ENCODE peak calls at places on chromosomes 6 and 20, in eight cellular contexts. One of them, this sample, is unnamed.

GRCh38 chr6:139597781-139598368 is 223.4 kb upstream of the CITED2 start:
- DNase-seq in breast epithelium: peak
- DNase-seq in uterus: peak
- DNase-seq in tibial nerve: peak
- DNase-seq in right lobe of liver: peak
- DNase-seq in IMR-90: peak
- DNase-seq in HepG2: peak
- DNase-seq in body of pancreas: peak
- DNase-seq in this sample: peak

GRCh38 chr20:18272451-18272850 is 15.9 kb upstream of the ZNF133 start:
- DNase-seq in breast epithelium: no peak
- DNase-seq in uterus: no peak
- DNase-seq in tibial nerve: peak
- DNase-seq in right lobe of liver: no peak
- DNase-seq in IMR-90: no peak
- DNase-seq in HepG2: peak
- DNase-seq in body of pancreas: no peak
- DNase-seq in this sample: no peak

GRCh38 chr6:134724653-134725340 is 225.1 kb downstream of the ALDH8A1 start:
- DNase-seq in breast epithelium: no peak
- DNase-seq in uterus: no peak
- DNase-seq in tibial nerve: no peak
- DNase-seq in right lobe of liver: no peak
- DNase-seq in IMR-90: peak
- DNase-seq in HepG2: no peak
- DNase-seq in body of pancreas: no peak
- DNase-seq in this sample: no peak

GRCh38 chr6:104685871-104686549 is 173.7 kb downstream of the HACE1 start:
- DNase-seq in breast epithelium: no peak
- DNase-seq in uterus: no peak
- DNase-seq in tibial nerve: no peak
- DNase-seq in right lobe of liver: no peak
- DNase-seq in IMR-90: no peak
- DNase-seq in HepG2: no peak
- DNase-seq in body of pancreas: no peak
- DNase-seq in this sample: no peak

GRCh38 chr20:23265226-23265625 is 85.4 kb upstream of the NXT1 start:
- DNase-seq in breast epithelium: no peak
- DNase-seq in uterus: no peak
- DNase-seq in tibial nerve: no peak
- DNase-seq in right lobe of liver: no peak
- DNase-seq in IMR-90: peak
- DNase-seq in HepG2: no peak
- DNase-seq in body of pancreas: no peak
- DNase-seq in this sample: peak

GRCh38 chr6:111173341-111173740 is 86.0 kb downstream of the SLC16A10 start:
- DNase-seq in breast epithelium: no peak
- DNase-seq in uterus: no peak
- DNase-seq in tibial nerve: no peak
- DNase-seq in right lobe of liver: no peak
- DNase-seq in IMR-90: no peak
- DNase-seq in HepG2: no peak
- DNase-seq in body of pancreas: no peak
- DNase-seq in this sample: no peak

GRCh38 chr6:75608955-75609533 is 7.4 kb downstream of the SENP6 start:
- DNase-seq in breast epithelium: no peak
- DNase-seq in uterus: no peak
- DNase-seq in tibial nerve: no peak
- DNase-seq in right lobe of liver: no peak
- DNase-seq in IMR-90: no peak
- DNase-seq in HepG2: no peak
- DNase-seq in body of pancreas: no peak
- DNase-seq in this sample: no peak

GRCh38 chr6:81565071-81565470 is 187.4 kb downstream of the TENT5A start:
- DNase-seq in breast epithelium: no peak
- DNase-seq in uterus: no peak
- DNase-seq in tibial nerve: no peak
- DNase-seq in right lobe of liver: no peak
- DNase-seq in IMR-90: no peak
- DNase-seq in HepG2: no peak
- DNase-seq in body of pancreas: no peak
- DNase-seq in this sample: no peak

GRCh38 chr6:27757307-27757706 is 154.9 kb downstream of the OR2B2 start:
- DNase-seq in breast epithelium: peak
- DNase-seq in uterus: peak
- DNase-seq in tibial nerve: no peak
- DNase-seq in right lobe of liver: peak
- DNase-seq in IMR-90: no peak
- DNase-seq in HepG2: no peak
- DNase-seq in body of pancreas: no peak
- DNase-seq in this sample: no peak

GRCh38 chr6:14787677-14788076 is 458.2 kb upstream of the JARID2 start:
- DNase-seq in breast epithelium: no peak
- DNase-seq in uterus: no peak
- DNase-seq in tibial nerve: no peak
- DNase-seq in right lobe of liver: no peak
- DNase-seq in IMR-90: no peak
- DNase-seq in HepG2: no peak
- DNase-seq in body of pancreas: no peak
- DNase-seq in this sample: no peak

GRCh38 chr20:53884859-53885654 is 185.3 kb downstream of the BCAS1 start:
- DNase-seq in breast epithelium: no peak
- DNase-seq in uterus: no peak
- DNase-seq in tibial nerve: no peak
- DNase-seq in right lobe of liver: no peak
- DNase-seq in IMR-90: no peak
- DNase-seq in HepG2: no peak
- DNase-seq in body of pancreas: no peak
- DNase-seq in this sample: peak

GRCh38 chr6:11538049-11538798 is 675 bp downstream of the TMEM170B start:
- DNase-seq in breast epithelium: no peak
- DNase-seq in uterus: peak
- DNase-seq in tibial nerve: no peak
- DNase-seq in right lobe of liver: peak
- DNase-seq in IMR-90: no peak
- DNase-seq in HepG2: no peak
- DNase-seq in body of pancreas: peak
- DNase-seq in this sample: peak

GRCh38 chr20:41173161-41173721 is 35.9 kb downstream of the PLCG1 start:
- DNase-seq in breast epithelium: peak
- DNase-seq in uterus: peak
- DNase-seq in tibial nerve: peak
- DNase-seq in right lobe of liver: peak
- DNase-seq in IMR-90: peak
- DNase-seq in HepG2: peak
- DNase-seq in body of pancreas: peak
- DNase-seq in this sample: peak

GRCh38 chr6:65728879-65729479 is 22.0 kb upstream of the EYS start:
- DNase-seq in breast epithelium: no peak
- DNase-seq in uterus: no peak
- DNase-seq in tibial nerve: no peak
- DNase-seq in right lobe of liver: no peak
- DNase-seq in IMR-90: no peak
- DNase-seq in HepG2: no peak
- DNase-seq in body of pancreas: no peak
- DNase-seq in this sample: no peak

GRCh38 chr20:45012682-45013302 is 46.5 kb downstream of the STK4 start:
- DNase-seq in breast epithelium: no peak
- DNase-seq in uterus: no peak
- DNase-seq in tibial nerve: no peak
- DNase-seq in right lobe of liver: no peak
- DNase-seq in IMR-90: peak
- DNase-seq in HepG2: no peak
- DNase-seq in body of pancreas: no peak
- DNase-seq in this sample: no peak

GRCh38 chr6:34817337-34817910 is 25.5 kb downstream of the BLTP3A start:
- DNase-seq in breast epithelium: no peak
- DNase-seq in uterus: no peak
- DNase-seq in tibial nerve: no peak
- DNase-seq in right lobe of liver: no peak
- DNase-seq in IMR-90: no peak
- DNase-seq in HepG2: no peak
- DNase-seq in body of pancreas: no peak
- DNase-seq in this sample: no peak

GRCh38 chr6:125598422-125598821 is 151.0 kb upstream of the HEY2 start:
- DNase-seq in breast epithelium: peak
- DNase-seq in uterus: peak
- DNase-seq in tibial nerve: peak
- DNase-seq in right lobe of liver: peak
- DNase-seq in IMR-90: peak
- DNase-seq in HepG2: no peak
- DNase-seq in body of pancreas: peak
- DNase-seq in this sample: peak

GRCh38 chr6:128208078-128208477 is 307.2 kb upstream of the THEMIS start:
- DNase-seq in breast epithelium: no peak
- DNase-seq in uterus: no peak
- DNase-seq in tibial nerve: no peak
- DNase-seq in right lobe of liver: no peak
- DNase-seq in IMR-90: peak
- DNase-seq in HepG2: peak
- DNase-seq in body of pancreas: no peak
- DNase-seq in this sample: no peak

GRCh38 chr6:23637296-23637695 is 488.7 kb upstream of the NRSN1 start:
- DNase-seq in breast epithelium: no peak
- DNase-seq in uterus: no peak
- DNase-seq in tibial nerve: no peak
- DNase-seq in right lobe of liver: no peak
- DNase-seq in IMR-90: no peak
- DNase-seq in HepG2: no peak
- DNase-seq in body of pancreas: no peak
- DNase-seq in this sample: no peak

GRCh38 chr6:100879317-100879716 is 1.8 kb downstream of the ASCC3 start:
- DNase-seq in breast epithelium: no peak
- DNase-seq in uterus: no peak
- DNase-seq in tibial nerve: no peak
- DNase-seq in right lobe of liver: no peak
- DNase-seq in IMR-90: no peak
- DNase-seq in HepG2: no peak
- DNase-seq in body of pancreas: no peak
- DNase-seq in this sample: no peak

GRCh38 chr6:100881707-100882040 is 545 bp upstream of the ASCC3 start:
- DNase-seq in breast epithelium: no peak
- DNase-seq in uterus: no peak
- DNase-seq in tibial nerve: no peak
- DNase-seq in right lobe of liver: no peak
- DNase-seq in IMR-90: peak
- DNase-seq in HepG2: no peak
- DNase-seq in body of pancreas: no peak
- DNase-seq in this sample: no peak

GRCh38 chr6:100883347-100883746 is 2.2 kb upstream of the ASCC3 start:
- DNase-seq in breast epithelium: no peak
- DNase-seq in uterus: no peak
- DNase-seq in tibial nerve: no peak
- DNase-seq in right lobe of liver: no peak
- DNase-seq in IMR-90: no peak
- DNase-seq in HepG2: no peak
- DNase-seq in body of pancreas: no peak
- DNase-seq in this sample: no peak

GRCh38 chr6:100880149-100880900 is 804 bp downstream of the ASCC3 start:
- DNase-seq in breast epithelium: no peak
- DNase-seq in uterus: no peak
- DNase-seq in tibial nerve: no peak
- DNase-seq in right lobe of liver: no peak
- DNase-seq in IMR-90: peak
- DNase-seq in HepG2: peak
- DNase-seq in body of pancreas: peak
- DNase-seq in this sample: no peak

GRCh38 chr6:100880901-100881706 is at the start of gene ASCC3:
- DNase-seq in breast epithelium: peak
- DNase-seq in uterus: peak
- DNase-seq in tibial nerve: peak
- DNase-seq in right lobe of liver: peak
- DNase-seq in IMR-90: peak
- DNase-seq in HepG2: peak
- DNase-seq in body of pancreas: peak
- DNase-seq in this sample: peak
- TF ChIP-seq POLR2A in breast epithelium: peak
- TF ChIP-seq POLR2A in uterus: peak
- TF ChIP-seq POLR2A in tibial nerve: no peak
- TF ChIP-seq POLR2A in right lobe of liver: peak
- TF ChIP-seq POLR2A in IMR-90: peak
- TF ChIP-seq POLR2A in HepG2: peak
- TF ChIP-seq POLR2A in body of pancreas: peak
- TF ChIP-seq POLR2A in this sample: no peak

GRCh38 chr20:5116875-5117274 is 2.9 kb downstream of the PCNA start:
- DNase-seq in breast epithelium: no peak
- DNase-seq in uterus: no peak
- DNase-seq in tibial nerve: no peak
- DNase-seq in right lobe of liver: no peak
- DNase-seq in IMR-90: no peak
- DNase-seq in HepG2: no peak
- DNase-seq in body of pancreas: no peak
- DNase-seq in this sample: no peak
- TF ChIP-seq POLR2A in breast epithelium: no peak
- TF ChIP-seq POLR2A in uterus: no peak
- TF ChIP-seq POLR2A in tibial nerve: no peak
- TF ChIP-seq POLR2A in right lobe of liver: no peak
- TF ChIP-seq POLR2A in IMR-90: no peak
- TF ChIP-seq POLR2A in HepG2: no peak
- TF ChIP-seq POLR2A in body of pancreas: no peak
- TF ChIP-seq POLR2A in this sample: no peak

GRCh38 chr20:21146242-21146641 is 20.4 kb downstream of the KIZ start:
- DNase-seq in breast epithelium: no peak
- DNase-seq in uterus: no peak
- DNase-seq in tibial nerve: no peak
- DNase-seq in right lobe of liver: no peak
- DNase-seq in IMR-90: no peak
- DNase-seq in HepG2: no peak
- DNase-seq in body of pancreas: no peak
- DNase-seq in this sample: no peak

GRCh38 chr20:21145424-21145823 is 19.5 kb downstream of the KIZ start:
- DNase-seq in breast epithelium: no peak
- DNase-seq in uterus: no peak
- DNase-seq in tibial nerve: no peak
- DNase-seq in right lobe of liver: no peak
- DNase-seq in IMR-90: no peak
- DNase-seq in HepG2: no peak
- DNase-seq in body of pancreas: no peak
- DNase-seq in this sample: no peak

GRCh38 chr20:21147593-21147992 is 21.7 kb downstream of the KIZ start:
- DNase-seq in breast epithelium: no peak
- DNase-seq in uterus: no peak
- DNase-seq in tibial nerve: no peak
- DNase-seq in right lobe of liver: no peak
- DNase-seq in IMR-90: peak
- DNase-seq in HepG2: no peak
- DNase-seq in body of pancreas: no peak
- DNase-seq in this sample: no peak

GRCh38 chr20:21151791-21152190 is 25.9 kb downstream of the KIZ start:
- DNase-seq in breast epithelium: no peak
- DNase-seq in uterus: no peak
- DNase-seq in tibial nerve: no peak
- DNase-seq in right lobe of liver: no peak
- DNase-seq in IMR-90: no peak
- DNase-seq in HepG2: no peak
- DNase-seq in body of pancreas: no peak
- DNase-seq in this sample: no peak

GRCh38 chr20:21149344-21149743 is 23.5 kb downstream of the KIZ start:
- DNase-seq in breast epithelium: no peak
- DNase-seq in uterus: no peak
- DNase-seq in tibial nerve: no peak
- DNase-seq in right lobe of liver: no peak
- DNase-seq in IMR-90: no peak
- DNase-seq in HepG2: no peak
- DNase-seq in body of pancreas: no peak
- DNase-seq in this sample: no peak
- TF ChIP-seq POLR2A in breast epithelium: no peak
- TF ChIP-seq POLR2A in uterus: no peak
- TF ChIP-seq POLR2A in tibial nerve: no peak
- TF ChIP-seq POLR2A in right lobe of liver: no peak
- TF ChIP-seq POLR2A in IMR-90: no peak
- TF ChIP-seq POLR2A in HepG2: no peak
- TF ChIP-seq POLR2A in body of pancreas: no peak
- TF ChIP-seq POLR2A in this sample: no peak

GRCh38 chr6:6856538-6857523 is 250.9 kb upstream of the RREB1 start:
- DNase-seq in breast epithelium: peak
- DNase-seq in uterus: no peak
- DNase-seq in tibial nerve: peak
- DNase-seq in right lobe of liver: peak
- DNase-seq in IMR-90: peak
- DNase-seq in HepG2: no peak
- DNase-seq in body of pancreas: peak
- DNase-seq in this sample: peak
- TF ChIP-seq POLR2A in breast epithelium: no peak
- TF ChIP-seq POLR2A in uterus: no peak
- TF ChIP-seq POLR2A in tibial nerve: no peak
- TF ChIP-seq POLR2A in right lobe of liver: peak
- TF ChIP-seq POLR2A in IMR-90: no peak
- TF ChIP-seq POLR2A in HepG2: no peak
- TF ChIP-seq POLR2A in body of pancreas: no peak
- TF ChIP-seq POLR2A in this sample: no peak